ENCODE peak calls at places on chromosome 14, in eight cellular contexts. One of them, this sample, is unnamed.

GRCh38 chr14:69701269-69701668 is 65.7 kb upstream of the SRSF5 start:
- DNase-seq in gastrocnemius medialis: no peak
- DNase-seq in sigmoid colon: no peak
- DNase-seq in AG09319: no peak
- DNase-seq in BJ: no peak
- DNase-seq in mesothelial cell of epicardium: no peak
- DNase-seq in heart right ventricle: no peak
- DNase-seq in cardiac fibroblast: no peak
- DNase-seq in this sample: no peak

GRCh38 chr14:60544659-60545058 is 35.7 kb downstream of the SIX6 start:
- DNase-seq in cardiac fibroblast: no peak
- DNase-seq in mesothelial cell of epicardium: no peak
- DNase-seq in BJ: no peak
- DNase-seq in gastrocnemius medialis: no peak
- DNase-seq in AG09319: no peak
- DNase-seq in heart right ventricle: no peak
- DNase-seq in sigmoid colon: no peak
- DNase-seq in this sample: no peak

GRCh38 chr14:45271858-45272537 is 19.0 kb upstream of the MIS18BP1 start:
- DNase-seq in AG09319: no peak
- DNase-seq in gastrocnemius medialis: no peak
- DNase-seq in mesothelial cell of epicardium: no peak
- DNase-seq in cardiac fibroblast: no peak
- DNase-seq in BJ: no peak
- DNase-seq in sigmoid colon: no peak
- DNase-seq in heart right ventricle: no peak
- DNase-seq in this sample: no peak

GRCh38 chr14:90675399-90675798 is 140.8 kb downstream of the TTC7B start:
- DNase-seq in AG09319: no peak
- DNase-seq in mesothelial cell of epicardium: no peak
- DNase-seq in gastrocnemius medialis: peak
- DNase-seq in sigmoid colon: no peak
- DNase-seq in heart right ventricle: no peak
- DNase-seq in cardiac fibroblast: peak
- DNase-seq in BJ: peak
- DNase-seq in this sample: no peak

GRCh38 chr14:31420013-31420318 is 384 bp downstream of the HEATR5A start:
- DNase-seq in AG09319: no peak
- DNase-seq in BJ: no peak
- DNase-seq in mesothelial cell of epicardium: no peak
- DNase-seq in heart right ventricle: peak
- DNase-seq in sigmoid colon: peak
- DNase-seq in gastrocnemius medialis: peak
- DNase-seq in cardiac fibroblast: no peak
- DNase-seq in this sample: peak

GRCh38 chr14:85090681-85091080 is 439.3 kb upstream of the FLRT2 start:
- DNase-seq in sigmoid colon: no peak
- DNase-seq in AG09319: no peak
- DNase-seq in cardiac fibroblast: no peak
- DNase-seq in BJ: no peak
- DNase-seq in mesothelial cell of epicardium: no peak
- DNase-seq in gastrocnemius medialis: no peak
- DNase-seq in heart right ventricle: no peak
- DNase-seq in this sample: no peak

GRCh38 chr14:101900253-101900652 is 64.1 kb upstream of the DYNC1H1 start:
- DNase-seq in gastrocnemius medialis: no peak
- DNase-seq in AG09319: no peak
- DNase-seq in sigmoid colon: no peak
- DNase-seq in mesothelial cell of epicardium: no peak
- DNase-seq in heart right ventricle: no peak
- DNase-seq in BJ: no peak
- DNase-seq in cardiac fibroblast: no peak
- DNase-seq in this sample: no peak

GRCh38 chr14:97777622-97778021 is 980.4 kb downstream of the VRK1 start:
- DNase-seq in cardiac fibroblast: no peak
- DNase-seq in heart right ventricle: no peak
- DNase-seq in BJ: no peak
- DNase-seq in mesothelial cell of epicardium: no peak
- DNase-seq in gastrocnemius medialis: no peak
- DNase-seq in AG09319: no peak
- DNase-seq in sigmoid colon: no peak
- DNase-seq in this sample: no peak

GRCh38 chr14:20675669-20676068 is 8.7 kb upstream of the RNASE4 start:
- DNase-seq in sigmoid colon: no peak
- DNase-seq in AG09319: no peak
- DNase-seq in gastrocnemius medialis: no peak
- DNase-seq in cardiac fibroblast: no peak
- DNase-seq in mesothelial cell of epicardium: no peak
- DNase-seq in BJ: no peak
- DNase-seq in heart right ventricle: no peak
- DNase-seq in this sample: no peak

GRCh38 chr14:43789458-43789857 is 717.6 kb downstream of the FSCB start:
- DNase-seq in gastrocnemius medialis: no peak
- DNase-seq in BJ: no peak
- DNase-seq in cardiac fibroblast: no peak
- DNase-seq in mesothelial cell of epicardium: no peak
- DNase-seq in sigmoid colon: no peak
- DNase-seq in AG09319: no peak
- DNase-seq in heart right ventricle: no peak
- DNase-seq in this sample: no peak

GRCh38 chr14:69752773-69753172 is 14.2 kb upstream of the SRSF5 start:
- DNase-seq in mesothelial cell of epicardium: no peak
- DNase-seq in heart right ventricle: no peak
- DNase-seq in sigmoid colon: no peak
- DNase-seq in gastrocnemius medialis: no peak
- DNase-seq in AG09319: no peak
- DNase-seq in BJ: no peak
- DNase-seq in cardiac fibroblast: no peak
- DNase-seq in this sample: no peak

GRCh38 chr14:44657153-44657552 is 150.1 kb upstream of the FSCB start:
- DNase-seq in heart right ventricle: no peak
- DNase-seq in sigmoid colon: no peak
- DNase-seq in cardiac fibroblast: no peak
- DNase-seq in AG09319: no peak
- DNase-seq in BJ: no peak
- DNase-seq in mesothelial cell of epicardium: no peak
- DNase-seq in gastrocnemius medialis: no peak
- DNase-seq in this sample: no peak

GRCh38 chr14:34257505-34257904 is 204.5 kb downstream of the SPTSSA start:
- DNase-seq in mesothelial cell of epicardium: no peak
- DNase-seq in BJ: no peak
- DNase-seq in cardiac fibroblast: no peak
- DNase-seq in gastrocnemius medialis: no peak
- DNase-seq in AG09319: no peak
- DNase-seq in heart right ventricle: no peak
- DNase-seq in sigmoid colon: no peak
- DNase-seq in this sample: no peak

GRCh38 chr14:64506751-64507150 is 2.2 kb downstream of the ZBTB1 start:
- DNase-seq in sigmoid colon: no peak
- DNase-seq in mesothelial cell of epicardium: no peak
- DNase-seq in BJ: no peak
- DNase-seq in cardiac fibroblast: no peak
- DNase-seq in gastrocnemius medialis: no peak
- DNase-seq in AG09319: no peak
- DNase-seq in heart right ventricle: no peak
- DNase-seq in this sample: no peak

GRCh38 chr14:22723814-22724213 is 42.7 kb upstream of the OXA1L start:
- DNase-seq in cardiac fibroblast: no peak
- DNase-seq in BJ: no peak
- DNase-seq in heart right ventricle: no peak
- DNase-seq in sigmoid colon: no peak
- DNase-seq in gastrocnemius medialis: no peak
- DNase-seq in mesothelial cell of epicardium: no peak
- DNase-seq in AG09319: no peak
- DNase-seq in this sample: no peak

GRCh38 chr14:50855558-50855957 is 16.3 kb upstream of the ABHD12B start:
- DNase-seq in cardiac fibroblast: peak
- DNase-seq in heart right ventricle: no peak
- DNase-seq in mesothelial cell of epicardium: no peak
- DNase-seq in BJ: no peak
- DNase-seq in sigmoid colon: no peak
- DNase-seq in gastrocnemius medialis: no peak
- DNase-seq in AG09319: no peak
- DNase-seq in this sample: no peak

GRCh38 chr14:70086685-70087379 is 101.9 kb downstream of the SLC8A3 start:
- DNase-seq in sigmoid colon: no peak
- DNase-seq in heart right ventricle: no peak
- DNase-seq in gastrocnemius medialis: no peak
- DNase-seq in cardiac fibroblast: peak
- DNase-seq in AG09319: peak
- DNase-seq in mesothelial cell of epicardium: no peak
- DNase-seq in BJ: no peak
- DNase-seq in this sample: no peak

GRCh38 chr14:72476657-72477499 is 417.0 kb downstream of the DPF3 start:
- DNase-seq in gastrocnemius medialis: peak
- DNase-seq in cardiac fibroblast: peak
- DNase-seq in BJ: peak
- DNase-seq in AG09319: peak
- DNase-seq in sigmoid colon: no peak
- DNase-seq in heart right ventricle: no peak
- DNase-seq in mesothelial cell of epicardium: no peak
- DNase-seq in this sample: no peak

GRCh38 chr14:79254069-79254775 is 957.1 kb downstream of the DIO2 start:
- DNase-seq in sigmoid colon: no peak
- DNase-seq in BJ: peak
- DNase-seq in cardiac fibroblast: peak
- DNase-seq in gastrocnemius medialis: no peak
- DNase-seq in AG09319: no peak
- DNase-seq in mesothelial cell of epicardium: no peak
- DNase-seq in heart right ventricle: no peak
- DNase-seq in this sample: no peak

GRCh38 chr14:65849558-65849957 is 437.0 kb downstream of the FUT8 start:
- DNase-seq in gastrocnemius medialis: no peak
- DNase-seq in mesothelial cell of epicardium: no peak
- DNase-seq in sigmoid colon: no peak
- DNase-seq in cardiac fibroblast: no peak
- DNase-seq in BJ: no peak
- DNase-seq in AG09319: no peak
- DNase-seq in heart right ventricle: no peak
- DNase-seq in this sample: no peak

GRCh38 chr14:30849354-30849753 is 25.0 kb upstream of the COCH start:
- DNase-seq in heart right ventricle: no peak
- DNase-seq in mesothelial cell of epicardium: no peak
- DNase-seq in cardiac fibroblast: no peak
- DNase-seq in gastrocnemius medialis: no peak
- DNase-seq in BJ: no peak
- DNase-seq in AG09319: no peak
- DNase-seq in sigmoid colon: no peak
- DNase-seq in this sample: no peak

GRCh38 chr14:23409475-23409874 is 1.4 kb upstream of the MYH6 start:
- DNase-seq in mesothelial cell of epicardium: no peak
- DNase-seq in sigmoid colon: no peak
- DNase-seq in AG09319: no peak
- DNase-seq in BJ: no peak
- DNase-seq in cardiac fibroblast: no peak
- DNase-seq in heart right ventricle: no peak
- DNase-seq in gastrocnemius medialis: peak
- DNase-seq in this sample: no peak

GRCh38 chr14:38731962-38732361 is 371.1 kb downstream of the SEC23A start:
- DNase-seq in gastrocnemius medialis: no peak
- DNase-seq in BJ: no peak
- DNase-seq in AG09319: no peak
- DNase-seq in heart right ventricle: no peak
- DNase-seq in mesothelial cell of epicardium: no peak
- DNase-seq in sigmoid colon: no peak
- DNase-seq in cardiac fibroblast: no peak
- DNase-seq in this sample: no peak

GRCh38 chr14:72173038-72173720 is 240.9 kb downstream of the RGS6 start:
- DNase-seq in AG09319: no peak
- DNase-seq in sigmoid colon: no peak
- DNase-seq in cardiac fibroblast: no peak
- DNase-seq in gastrocnemius medialis: no peak
- DNase-seq in BJ: no peak
- DNase-seq in mesothelial cell of epicardium: no peak
- DNase-seq in heart right ventricle: no peak
- DNase-seq in this sample: no peak

GRCh38 chr14:102654298-102654697 is 61.8 kb downstream of the RCOR1 start:
- DNase-seq in mesothelial cell of epicardium: no peak
- DNase-seq in BJ: no peak
- DNase-seq in heart right ventricle: no peak
- DNase-seq in AG09319: no peak
- DNase-seq in sigmoid colon: no peak
- DNase-seq in gastrocnemius medialis: no peak
- DNase-seq in cardiac fibroblast: no peak
- DNase-seq in this sample: no peak

DNA sequence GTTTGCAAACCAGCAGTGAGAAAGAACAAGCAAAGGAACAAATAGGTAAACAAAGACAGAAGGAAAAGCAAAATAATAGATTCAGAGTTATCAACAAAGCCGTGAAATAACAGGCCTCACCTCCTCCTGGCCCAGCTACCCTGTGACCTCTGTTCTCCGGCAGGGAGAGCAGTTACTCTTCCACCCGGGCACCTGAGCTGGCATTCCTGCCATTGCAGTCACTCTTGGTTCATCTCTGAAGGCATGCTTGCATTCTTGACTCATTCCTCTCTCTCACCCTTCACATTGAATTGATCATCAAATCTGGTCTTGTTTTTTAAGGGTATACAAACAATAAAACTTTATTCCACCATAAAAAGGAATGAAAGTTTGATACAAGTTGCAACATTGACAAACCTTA is 95.1 kb downstream of the TTC8 start:
- DNase-seq in BJ: no peak
- DNase-seq in sigmoid colon: no peak
- DNase-seq in cardiac fibroblast: no peak
- DNase-seq in heart right ventricle: no peak
- DNase-seq in mesothelial cell of epicardium: no peak
- DNase-seq in AG09319: no peak
- DNase-seq in gastrocnemius medialis: no peak
- DNase-seq in this sample: no peak
- TF ChIP-seq CTCF in BJ: no peak
- TF ChIP-seq CTCF in sigmoid colon: no peak
- TF ChIP-seq CTCF in cardiac fibroblast: no peak
- TF ChIP-seq CTCF in heart right ventricle: no peak
- TF ChIP-seq CTCF in mesothelial cell of epicardium: no peak
- TF ChIP-seq CTCF in AG09319: no peak
- TF ChIP-seq CTCF in gastrocnemius medialis: no peak
- TF ChIP-seq CTCF in this sample: no peak

GRCh38 chr14:56844603-56845002 is 34.3 kb upstream of the OTX2 start:
- DNase-seq in BJ: no peak
- DNase-seq in gastrocnemius medialis: no peak
- DNase-seq in cardiac fibroblast: no peak
- DNase-seq in heart right ventricle: no peak
- DNase-seq in sigmoid colon: no peak
- DNase-seq in AG09319: no peak
- DNase-seq in mesothelial cell of epicardium: no peak
- DNase-seq in this sample: no peak
- TF ChIP-seq CTCF in BJ: no peak
- TF ChIP-seq CTCF in gastrocnemius medialis: no peak
- TF ChIP-seq CTCF in cardiac fibroblast: no peak
- TF ChIP-seq CTCF in heart right ventricle: no peak
- TF ChIP-seq CTCF in sigmoid colon: no peak
- TF ChIP-seq CTCF in AG09319: no peak
- TF ChIP-seq CTCF in mesothelial cell of epicardium: no peak
- TF ChIP-seq CTCF in this sample: no peak

GRCh38 chr14:52650774-52651173 is 44.6 kb downstream of the ERO1A start:
- DNase-seq in sigmoid colon: no peak
- DNase-seq in gastrocnemius medialis: no peak
- DNase-seq in heart right ventricle: no peak
- DNase-seq in AG09319: no peak
- DNase-seq in cardiac fibroblast: no peak
- DNase-seq in mesothelial cell of epicardium: no peak
- DNase-seq in BJ: no peak
- DNase-seq in this sample: no peak
- TF ChIP-seq CTCF in sigmoid colon: no peak
- TF ChIP-seq CTCF in gastrocnemius medialis: no peak
- TF ChIP-seq CTCF in heart right ventricle: no peak
- TF ChIP-seq CTCF in AG09319: no peak
- TF ChIP-seq CTCF in cardiac fibroblast: peak
- TF ChIP-seq CTCF in mesothelial cell of epicardium: no peak
- TF ChIP-seq CTCF in BJ: no peak
- TF ChIP-seq CTCF in this sample: no peak

GRCh38 chr14:95361373-95362179 is 41.9 kb upstream of the CLMN start:
- DNase-seq in gastrocnemius medialis: peak
- DNase-seq in sigmoid colon: no peak
- DNase-seq in mesothelial cell of epicardium: no peak
- DNase-seq in heart right ventricle: peak
- DNase-seq in BJ: no peak
- DNase-seq in cardiac fibroblast: peak
- DNase-seq in AG09319: no peak
- DNase-seq in this sample: no peak
- TF ChIP-seq CTCF in gastrocnemius medialis: peak
- TF ChIP-seq CTCF in sigmoid colon: peak
- TF ChIP-seq CTCF in mesothelial cell of epicardium: peak
- TF ChIP-seq CTCF in heart right ventricle: peak
- TF ChIP-seq CTCF in BJ: peak
- TF ChIP-seq CTCF in cardiac fibroblast: peak
- TF ChIP-seq CTCF in AG09319: peak
- TF ChIP-seq CTCF in this sample: peak